ENCODE peak calls at places on chromosomes 11 and 22, in seven cellular contexts. C, S, V, J, T, Q and K are unnamed samples.

GRCh38 chr11:43222215-43222614 is 89.6 kb upstream of the API5 start:
- DNase-seq in J (no peak), Q (no peak), V (peak; percentile 39), T (no peak), S (no peak), C (peak; percentile 42), K (no peak)

GRCh38 chr11:90341986-90342385 is 119.1 kb upstream of the CHORDC1 start:
- DNase-seq in V (no peak), T (no peak), C (no peak), S (no peak), J (no peak), Q (no peak), K (no peak)

GRCh38 chr11:69386594-69387408 is 92.8 kb downstream of the MYEOV start:
- DNase-seq in S (no peak), T (no peak), J (no peak), V (no peak), C (no peak), Q (no peak), K (no peak)

GRCh38 chr11:128481135-128481534 is 106.2 kb downstream of the ETS1 start:
- DNase-seq in V (peak; percentile 76), T (no peak), J (no peak), S (peak; percentile 93), Q (no peak), C (no peak), K (no peak)

GRCh38 chr11:67278135-67278938 is 10.8 kb upstream of the ANKRD13D start:
- DNase-seq in C (no peak), V (no peak), S (no peak), T (peak; percentile 17), Q (no peak), J (peak; percentile 84), K (no peak)

GRCh38 chr11:83092488-83093384 is 21.0 kb upstream of the RAB30 start:
- DNase-seq in C (no peak), V (no peak), S (peak; percentile 34), Q (no peak), J (no peak), T (no peak), K (no peak)

GRCh38 chr11:18700375-18700774 is 1.8 kb downstream of the TMEM86A start:
- DNase-seq in T (no peak), S (no peak), J (no peak), Q (no peak), C (no peak), V (no peak), K (no peak)

GRCh38 chr22:28027453-28028448 is 108.7 kb upstream of the PITPNB start:
- DNase-seq in S (no peak), T (no peak), Q (no peak), J (peak; percentile 62), V (no peak), C (no peak), K (no peak)

GRCh38 chr11:106958506-106959248 is 59.6 kb downstream of the GUCY1A2 start:
- DNase-seq in Q (no peak), V (no peak), T (no peak), S (no peak), J (no peak), C (no peak), K (no peak)

GRCh38 chr11:128713595-128713994 is 19.7 kb downstream of the FLI1 start:
- DNase-seq in J (no peak), V (no peak), Q (peak; percentile 59), C (no peak), S (no peak), T (no peak), K (no peak)

GRCh38 chr11:62958547-62959071 is 26.2 kb downstream of the SLC22A6 start:
- DNase-seq in V (peak; percentile 34), S (peak; percentile 48), Q (no peak), T (no peak), C (no peak), J (no peak), K (no peak)

GRCh38 chr11:70625921-70626518 is 227.7 kb downstream of the CTTN start:
- DNase-seq in T (no peak), V (no peak), J (no peak), Q (no peak), C (peak; percentile 22), S (no peak), K (no peak)

GRCh38 chr11:33544593-33545373 is 155.8 kb downstream of the C11orf91 start:
- DNase-seq in Q (no peak), J (no peak), S (peak; percentile 1), V (no peak), T (no peak), C (no peak), K (no peak)

GRCh38 chr11:104803770-104804169 is 94.5 kb downstream of the CASP12 start:
- DNase-seq in J (no peak), T (no peak), V (no peak), Q (no peak), C (no peak), S (no peak), K (no peak)

GRCh38 chr11:113473983-113474361 is 1.2 kb downstream of the DRD2 start:
- DNase-seq in T (no peak), Q (no peak), C (no peak), S (no peak), V (no peak), J (no peak), K (no peak)

GRCh38 chr22:35627267-35628041 is 10.3 kb upstream of the MB start:
- DNase-seq in V (peak; percentile 88), S (peak; percentile 91), Q (peak; percentile 83), C (peak; percentile 91), J (no peak), T (no peak), K (no peak)

GRCh38 chr22:45995405-45996101 is 18.6 kb upstream of the WNT7B start:
- DNase-seq in C (no peak), J (peak; percentile 77), S (no peak), V (no peak), Q (no peak), T (peak; percentile 66), K (no peak)

GRCh38 chr22:49530671-49531532 is 296.8 kb downstream of the BRD1 start:
- DNase-seq in Q (no peak), S (no peak), T (no peak), C (no peak), V (no peak), J (peak; percentile 63), K (no peak)

GRCh38 chr11:112841719-112842118 is 119.5 kb upstream of the NCAM1 start:
- DNase-seq in C (no peak), Q (no peak), T (no peak), S (no peak), V (no peak), J (no peak), K (no peak)

GRCh38 chr11:113529606-113530005 is 54.4 kb upstream of the DRD2 start:
- DNase-seq in T (no peak), C (no peak), J (no peak), Q (no peak), S (no peak), V (no peak), K (no peak)

GRCh38 chr22:24035296-24035695 is 24.2 kb downstream of the CABIN1 start:
- DNase-seq in C (no peak), S (no peak), V (no peak), T (no peak), Q (no peak), J (no peak), K (no peak)

GRCh38 chr22:46592390-46592872 is 27.8 kb upstream of the GRAMD4 start:
- DNase-seq in T (peak; percentile 82), V (peak; percentile 83), Q (peak; percentile 83), C (peak; percentile 50), J (peak; percentile 92), S (no peak), K (no peak)

GRCh38 chr11:42576318-42576717 is 735.5 kb upstream of the API5 start:
- DNase-seq in Q (no peak), J (no peak), T (no peak), C (no peak), S (no peak), V (no peak), K (no peak)

GRCh38 chr11:132655187-132655855 is 877.0 kb downstream of the OPCML start:
- DNase-seq in C (no peak), S (no peak), J (no peak), T (no peak), V (peak; percentile 68), Q (no peak), K (peak; percentile 62)

GRCh38 chr22:33492210-33492651 is 428.0 kb downstream of the LARGE1 start:
- DNase-seq in Q (peak; percentile 57), S (no peak), C (peak; percentile 58), J (no peak), T (no peak), V (peak; percentile 33), K (no peak)

GRCh38 chr11:56783448-56784041 is 35.0 kb upstream of the OR9G4 start:
- DNase-seq in S (peak; percentile 30), J (no peak), Q (peak; percentile 69), T (no peak), V (peak; percentile 54), C (peak; percentile 65), K (no peak)

GRCh38 chr11:76944225-76944624 is 83.5 kb downstream of the ACER3 start:
- DNase-seq in Q (no peak), J (no peak), C (no peak), T (no peak), S (no peak), V (no peak), K (no peak)

GRCh38 chr22:39718206-39718605 is 147.7 kb downstream of the CACNA1I start:
- DNase-seq in C (no peak), V (no peak), T (peak; percentile 48), J (peak; percentile 36), S (no peak), Q (no peak), K (no peak)

GRCh38 chr22:25403752-25404471 is 160.6 kb upstream of the GRK3 start:
- DNase-seq in S (peak; percentile 21), Q (peak; percentile 36), C (peak; percentile 55), J (no peak), V (peak; percentile 45), T (no peak), K (no peak)

GRCh38 chr11:103530257-103530656 is 421.0 kb downstream of the DYNC2H1 start:
- DNase-seq in C (peak; percentile 21), J (no peak), V (no peak), S (peak; percentile 23), T (no peak), Q (no peak), K (no peak)

GRCh38 chr11:35487532-35488078 is 37.8 kb downstream of the PAMR1 start:
- DNase-seq in T (no peak), C (peak; percentile 88), S (peak; percentile 68), V (peak; percentile 45), Q (no peak), J (no peak), K (no peak)

GRCh38 chr11:103610435-103610834 is 426.0 kb upstream of the DDI1 start:
- DNase-seq in V (no peak), C (no peak), S (no peak), Q (no peak), J (no peak), T (no peak), K (no peak)

GRCh38 chr11:68008381-68009337 is 1.5 kb upstream of the ALDH3B1 start:
- DNase-seq in C (no peak), V (no peak), J (peak; percentile 89), T (no peak), Q (no peak), S (no peak), K (no peak)